ENCODE peak calls at places on chromosomes 11 and 22, in four cellular contexts. V is cardiac septum; P is activated CD4-positive, alpha-beta T cell treated with anti-CD3 and anti-CD28 coated beads, Interleukin-2, amount 50 U/mL, for 1 hour; J is NCI-H460. X is an unnamed sample.

GRCh38 chr11:35134403-35135126 is 4.4 kb upstream of the CD44 start:
- DNase-seq in V (no peak), P (no peak), J (no peak), X (no peak)

GRCh38 chr11:130165601-130166456 is 6.2 kb downstream of the ST14 start:
- DNase-seq in V (no peak), P (no peak), J (no peak), X (no peak)

GRCh38 chr22:50209893-50210292 is 9.1 kb downstream of the SELENOO start:
- DNase-seq in V (no peak), P (peak), J (peak), X (peak)

GRCh38 chr11:14773755-14774154 is 118.3 kb downstream of the CYP2R1 start:
- DNase-seq in V (no peak), P (no peak), J (peak), X (no peak)

GRCh38 chr22:36486619-36487384 is 5.4 kb upstream of the TXN2 start:
- DNase-seq in V (no peak), P (peak), J (no peak), X (peak)

GRCh38 chr11:119835804-119836203 is 106.8 kb upstream of the NECTIN1 start:
- DNase-seq in V (no peak), P (no peak), J (no peak), X (no peak)

GRCh38 chr22:28180804-28181203 is 261.7 kb upstream of the PITPNB start:
- DNase-seq in V (no peak), P (no peak), J (no peak), X (no peak)

GRCh38 chr11:30358569-30358968 is 35.7 kb downstream of the ARL14EP start:
- DNase-seq in V (no peak), P (no peak), J (no peak), X (no peak)

GRCh38 chr11:44018127-44018521 is 29.7 kb upstream of the ACCSL start:
- DNase-seq in V (no peak), P (no peak), J (no peak), X (no peak)

GRCh38 chr11:63489879-63490278 is 1.1 kb downstream of the PLAAT5 start:
- DNase-seq in V (no peak), P (no peak), J (no peak), X (no peak)

GRCh38 chr22:29124777-29125506 is 52.1 kb downstream of the KREMEN1 start:
- DNase-seq in V (no peak), P (no peak), J (no peak), X (no peak)

GRCh38 chr22:35552186-35552842 is 11.7 kb downstream of the RASD2 start:
- DNase-seq in V (no peak), P (peak), J (peak), X (peak)

GRCh38 chr22:19749876-19750275 is 10.7 kb upstream of the TBX1 start:
- DNase-seq in V (no peak), P (no peak), J (no peak), X (no peak)

GRCh38 chr11:93537767-93538261 is 5.4 kb downstream of the SMCO4 start:
- DNase-seq in V (no peak), P (no peak), J (no peak), X (no peak)

GRCh38 chr11:31687256-31687655 is 123.9 kb downstream of the PAX6 start:
- DNase-seq in V (no peak), P (no peak), J (no peak), X (no peak)

GRCh38 chr11:17021550-17021949 is 7.3 kb upstream of the PLEKHA7 start:
- DNase-seq in V (no peak), P (no peak), J (no peak), X (no peak)

GRCh38 chr11:1303973-1304372 is 5.5 kb downstream of the TOLLIP start:
- DNase-seq in V (no peak), P (no peak), J (no peak), X (no peak)

GRCh38 chr11:108199446-108200321 is 22.8 kb downstream of the NPAT start:
- DNase-seq in V (no peak), P (no peak), J (no peak), X (peak)

GRCh38 chr11:66420671-66421476 is at the start of gene NPAS4:
- DNase-seq in V (no peak), P (no peak), J (no peak), X (no peak)

GRCh38 chr22:31248138-31248745 is 36.1 kb downstream of the LIMK2 start:
- DNase-seq in V (peak), P (peak), J (no peak), X (peak)

GRCh38 chr22:44736581-44737413 is 15.6 kb upstream of the ARHGAP8 start:
- DNase-seq in V (no peak), P (no peak), J (no peak), X (no peak)

GRCh38 chr11:12099132-12099873 is 11.1 kb upstream of the MICAL2 start:
- DNase-seq in V (no peak), P (no peak), J (no peak), X (no peak)

GRCh38 chr11:76694664-76695063 is 24.1 kb upstream of the LRRC32 start:
- DNase-seq in V (no peak), P (no peak), J (no peak), X (peak)

GRCh38 chr22:49880281-49880680 is 26.6 kb downstream of the ZBED4 start:
- DNase-seq in V (peak), P (no peak), J (no peak), X (no peak)

GRCh38 chr22:30196141-30196866 is 50.3 kb downstream of the LIF start:
- DNase-seq in V (peak), P (peak), J (peak), X (peak)

X was measured in Caki2.